ENCODE peak calls at places on chromosomes 2 and 18, in five cellular contexts. One of them, this sample, is unnamed.

GRCh38 chr18:64009305-64009704 is 39.4 kb downstream of the SERPINB8 start:
- DNase-seq in GM12878: no peak
- DNase-seq in A549: no peak
- DNase-seq in WTC11: no peak
- DNase-seq in K562: no peak
- DNase-seq in this sample: no peak

GRCh38 chr2:121502246-121502645 is 28.4 kb upstream of the RNU4ATAC start:
- DNase-seq in GM12878: no peak
- DNase-seq in A549: no peak
- DNase-seq in WTC11: no peak
- DNase-seq in K562: no peak
- DNase-seq in this sample: no peak

GRCh38 chr2:137333386-137333972 is 568.1 kb downstream of the THSD7B start:
- DNase-seq in GM12878: peak
- DNase-seq in A549: no peak
- DNase-seq in WTC11: no peak
- DNase-seq in K562: no peak
- DNase-seq in this sample: no peak

GRCh38 chr2:126766897-126767296 is 110.9 kb downstream of the GYPC start:
- DNase-seq in GM12878: no peak
- DNase-seq in A549: no peak
- DNase-seq in WTC11: no peak
- DNase-seq in K562: no peak
- DNase-seq in this sample: no peak

GRCh38 chr2:207248702-207249355 is 83.1 kb upstream of the KLF7 start:
- DNase-seq in GM12878: no peak
- DNase-seq in A549: no peak
- DNase-seq in WTC11: no peak
- DNase-seq in K562: no peak
- DNase-seq in this sample: no peak

GRCh38 chr18:47260138-47260923 is 8.9 kb upstream of the SKOR2 start:
- DNase-seq in GM12878: no peak
- DNase-seq in A549: peak
- DNase-seq in WTC11: peak
- DNase-seq in K562: peak
- DNase-seq in this sample: peak

GRCh38 chr2:60641866-60642788 is 88.7 kb upstream of the BCL11A start:
- DNase-seq in GM12878: no peak
- DNase-seq in A549: peak
- DNase-seq in WTC11: peak
- DNase-seq in K562: peak
- DNase-seq in this sample: peak

GRCh38 chr2:10448208-10448645 is at the start of gene ODC1:
- DNase-seq in GM12878: peak
- DNase-seq in A549: peak
- DNase-seq in WTC11: peak
- DNase-seq in K562: peak
- DNase-seq in this sample: peak

GRCh38 chr18:8933714-8934284 is 168.7 kb upstream of the NDUFV2 start:
- DNase-seq in GM12878: no peak
- DNase-seq in A549: no peak
- DNase-seq in WTC11: no peak
- DNase-seq in K562: no peak
- DNase-seq in this sample: no peak

GRCh38 chr2:44247924-44248323 is 27.4 kb upstream of the SLC3A1 start:
- DNase-seq in GM12878: no peak
- DNase-seq in A549: no peak
- DNase-seq in WTC11: peak
- DNase-seq in K562: no peak
- DNase-seq in this sample: no peak

GRCh38 chr2:172736419-172737174 is 952 bp downstream of the RAPGEF4 start:
- DNase-seq in GM12878: no peak
- DNase-seq in A549: no peak
- DNase-seq in WTC11: no peak
- DNase-seq in K562: no peak
- DNase-seq in this sample: no peak

GRCh38 chr2:71716697-71717624 is 263.6 kb downstream of the DYSF start:
- DNase-seq in GM12878: no peak
- DNase-seq in A549: no peak
- DNase-seq in WTC11: no peak
- DNase-seq in K562: no peak
- DNase-seq in this sample: peak

GRCh38 chr2:118672571-118673158 is 174.8 kb downstream of the EN1 start:
- DNase-seq in GM12878: no peak
- DNase-seq in A549: no peak
- DNase-seq in WTC11: no peak
- DNase-seq in K562: peak
- DNase-seq in this sample: no peak

GRCh38 chr2:112994648-112995047 is 10.6 kb upstream of the IL36A start:
- DNase-seq in GM12878: no peak
- DNase-seq in A549: no peak
- DNase-seq in WTC11: no peak
- DNase-seq in K562: no peak
- DNase-seq in this sample: no peak

GRCh38 chr2:112995346-112995920 is 9.8 kb upstream of the IL36A start:
- DNase-seq in GM12878: no peak
- DNase-seq in A549: no peak
- DNase-seq in WTC11: no peak
- DNase-seq in K562: no peak
- DNase-seq in this sample: no peak

GRCh38 chr2:112985090-112985489 is 7.3 kb downstream of the IL36G start:
- DNase-seq in GM12878: no peak
- DNase-seq in A549: no peak
- DNase-seq in WTC11: no peak
- DNase-seq in K562: no peak
- DNase-seq in this sample: no peak

GRCh38 chr2:112993831-112994230 is 11.4 kb upstream of the IL36A start:
- DNase-seq in GM12878: no peak
- DNase-seq in A549: no peak
- DNase-seq in WTC11: no peak
- DNase-seq in K562: no peak
- DNase-seq in this sample: peak

DNA sequence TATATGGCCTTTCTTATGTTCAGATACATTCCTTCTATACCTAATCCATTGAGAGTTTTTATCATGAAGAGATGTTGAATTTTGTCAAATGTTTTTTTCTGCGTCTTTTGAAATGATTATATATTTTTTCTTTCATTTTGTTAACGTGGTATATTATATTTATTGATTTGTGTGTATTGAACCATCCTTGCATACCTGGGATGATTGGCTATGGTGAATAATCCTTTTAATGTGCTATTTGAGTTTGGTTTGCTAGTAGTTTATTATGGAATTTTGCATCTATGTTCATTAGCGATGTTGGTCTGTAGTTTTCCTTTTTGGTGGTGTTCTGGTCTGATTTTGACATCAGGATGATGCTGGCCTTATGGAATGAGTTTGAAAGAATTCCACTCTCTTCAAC is 11.8 kb downstream of the IL36G start:
- DNase-seq in GM12878: no peak
- DNase-seq in A549: no peak
- DNase-seq in WTC11: no peak
- DNase-seq in K562: no peak
- DNase-seq in this sample: no peak
- TF ChIP-seq ESRRA in GM12878: no peak
- TF ChIP-seq ESRRA in A549: no peak
- TF ChIP-seq ESRRA in WTC11: no peak
- TF ChIP-seq ESRRA in K562: no peak
- TF ChIP-seq ESRRA in this sample: no peak

GRCh38 chr2:140274891-140275290 is 1494.7 kb upstream of the NXPH2 start:
- DNase-seq in GM12878: no peak
- DNase-seq in A549: no peak
- DNase-seq in WTC11: no peak
- DNase-seq in K562: no peak
- DNase-seq in this sample: no peak

GRCh38 chr2:140276661-140277060 is 1496.5 kb upstream of the NXPH2 start:
- DNase-seq in GM12878: no peak
- DNase-seq in A549: no peak
- DNase-seq in WTC11: no peak
- DNase-seq in K562: no peak
- DNase-seq in this sample: no peak

GRCh38 chr2:140273958-140274357 is 1493.8 kb upstream of the NXPH2 start:
- DNase-seq in GM12878: no peak
- DNase-seq in A549: no peak
- DNase-seq in WTC11: no peak
- DNase-seq in K562: no peak
- DNase-seq in this sample: no peak

GRCh38 chr2:140273396-140273795 is 1493.2 kb upstream of the NXPH2 start:
- DNase-seq in GM12878: no peak
- DNase-seq in A549: no peak
- DNase-seq in WTC11: no peak
- DNase-seq in K562: no peak
- DNase-seq in this sample: no peak

DNA sequence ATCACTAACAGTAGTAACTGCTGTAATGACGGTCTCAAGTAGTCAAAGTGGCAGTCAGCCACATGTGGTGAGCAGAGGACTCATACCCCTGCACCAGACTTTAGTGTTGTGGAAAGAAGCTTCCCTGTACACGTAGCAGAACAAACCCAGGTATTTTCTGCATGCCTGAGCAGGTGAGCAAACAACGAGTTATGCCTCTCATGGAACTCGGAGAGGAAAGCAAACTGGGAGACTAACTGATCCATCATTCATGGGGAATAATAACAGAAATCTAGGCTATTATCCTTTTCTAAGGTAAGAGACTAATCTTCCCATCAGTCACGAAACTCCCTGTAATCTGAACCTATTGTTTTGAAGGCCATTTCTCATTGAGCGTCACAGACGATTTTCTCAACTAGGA is 1495.2 kb upstream of the NXPH2 start:
- DNase-seq in GM12878: no peak
- DNase-seq in A549: no peak
- DNase-seq in WTC11: no peak
- DNase-seq in K562: no peak
- DNase-seq in this sample: no peak
- TF ChIP-seq ESRRA in GM12878: no peak
- TF ChIP-seq ESRRA in A549: no peak
- TF ChIP-seq ESRRA in WTC11: no peak
- TF ChIP-seq ESRRA in K562: no peak
- TF ChIP-seq ESRRA in this sample: no peak

GRCh38 chr2:70469961-70470360 is 83.7 kb downstream of the TGFA start:
- DNase-seq in GM12878: no peak
- DNase-seq in A549: no peak
- DNase-seq in WTC11: no peak
- DNase-seq in K562: no peak
- DNase-seq in this sample: no peak

GRCh38 chr2:70472256-70472905 is 81.2 kb downstream of the TGFA start:
- DNase-seq in GM12878: no peak
- DNase-seq in A549: no peak
- DNase-seq in WTC11: no peak
- DNase-seq in K562: no peak
- DNase-seq in this sample: no peak

GRCh38 chr2:70473101-70473722 is 80.4 kb downstream of the TGFA start:
- DNase-seq in GM12878: no peak
- DNase-seq in A549: no peak
- DNase-seq in WTC11: no peak
- DNase-seq in K562: no peak
- DNase-seq in this sample: no peak

GRCh38 chr2:70469435-70469834 is 84.2 kb downstream of the TGFA start:
- DNase-seq in GM12878: no peak
- DNase-seq in A549: no peak
- DNase-seq in WTC11: no peak
- DNase-seq in K562: no peak
- DNase-seq in this sample: no peak

GRCh38 chr2:70471129-70471528 is 82.5 kb downstream of the TGFA start:
- DNase-seq in GM12878: no peak
- DNase-seq in A549: no peak
- DNase-seq in WTC11: no peak
- DNase-seq in K562: no peak
- DNase-seq in this sample: no peak
- TF ChIP-seq ESRRA in GM12878: no peak
- TF ChIP-seq ESRRA in A549: no peak
- TF ChIP-seq ESRRA in WTC11: no peak
- TF ChIP-seq ESRRA in K562: no peak
- TF ChIP-seq ESRRA in this sample: no peak

GRCh38 chr2:61952291-61952690 is 46.8 kb downstream of the COMMD1 start:
- DNase-seq in GM12878: no peak
- DNase-seq in A549: no peak
- DNase-seq in WTC11: no peak
- DNase-seq in K562: no peak
- DNase-seq in this sample: no peak

GRCh38 chr2:61950571-61951315 is 45.3 kb downstream of the COMMD1 start:
- DNase-seq in GM12878: no peak
- DNase-seq in A549: no peak
- DNase-seq in WTC11: no peak
- DNase-seq in K562: no peak
- DNase-seq in this sample: peak

GRCh38 chr2:61950133-61950560 is 44.7 kb downstream of the COMMD1 start:
- DNase-seq in GM12878: no peak
- DNase-seq in A549: no peak
- DNase-seq in WTC11: no peak
- DNase-seq in K562: no peak
- DNase-seq in this sample: no peak

GRCh38 chr2:61949458-61950107 is 44.1 kb downstream of the COMMD1 start:
- DNase-seq in GM12878: no peak
- DNase-seq in A549: no peak
- DNase-seq in WTC11: no peak
- DNase-seq in K562: no peak
- DNase-seq in this sample: no peak

DNA sequence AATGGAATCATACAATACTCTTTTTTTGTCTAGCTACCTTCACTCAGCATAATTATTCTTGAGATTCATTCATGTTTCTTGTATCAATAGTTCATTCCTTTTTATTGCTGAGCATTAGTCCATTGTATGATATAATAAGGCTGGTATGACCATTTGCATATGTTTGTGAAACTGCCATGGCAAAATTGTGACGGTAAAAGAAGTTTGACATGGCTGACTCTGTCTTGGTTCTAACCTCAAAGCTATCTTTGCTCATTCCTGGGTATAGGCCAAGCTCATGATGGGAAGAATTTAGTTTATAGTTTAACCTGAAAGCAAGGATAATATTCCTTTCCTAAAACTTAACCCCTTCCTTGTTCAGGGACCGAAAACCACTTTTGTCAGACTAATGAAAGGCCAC is 46.4 kb downstream of the COMMD1 start:
- DNase-seq in GM12878: no peak
- DNase-seq in A549: no peak
- DNase-seq in WTC11: no peak
- DNase-seq in K562: no peak
- DNase-seq in this sample: no peak
- TF ChIP-seq ESRRA in GM12878: no peak
- TF ChIP-seq ESRRA in A549: no peak
- TF ChIP-seq ESRRA in WTC11: no peak
- TF ChIP-seq ESRRA in K562: no peak
- TF ChIP-seq ESRRA in this sample: no peak

DNA sequence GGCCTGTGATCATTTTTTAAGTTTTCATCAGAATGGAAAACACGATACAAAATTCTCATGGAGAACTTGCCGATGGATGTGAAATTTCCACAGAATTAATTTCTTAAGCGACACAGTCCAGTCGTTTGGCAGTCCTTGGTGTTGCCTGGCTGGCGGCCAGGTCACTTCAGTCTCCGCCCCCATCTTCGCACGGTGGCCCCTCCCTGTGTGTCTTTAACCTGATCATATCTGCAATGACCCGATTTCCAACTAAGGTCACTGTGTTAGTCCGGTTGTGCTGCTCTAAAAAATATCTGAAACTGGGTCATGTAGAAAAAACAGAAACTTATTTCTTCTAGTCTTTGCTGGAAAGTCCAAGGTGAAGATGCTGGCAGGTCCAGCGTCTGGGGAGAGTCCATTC is 44.5 kb upstream of the COPS8 start:
- DNase-seq in GM12878: no peak
- DNase-seq in A549: no peak
- DNase-seq in WTC11: no peak
- DNase-seq in K562: no peak
- DNase-seq in this sample: no peak
- TF ChIP-seq ESRRA in GM12878: no peak
- TF ChIP-seq ESRRA in A549: no peak
- TF ChIP-seq ESRRA in WTC11: no peak
- TF ChIP-seq ESRRA in K562: no peak
- TF ChIP-seq ESRRA in this sample: no peak